ENCODE peak calls at places on chromosomes 3 and 15, in seven cellular contexts. H, C, P, N, V, U and Y are unnamed samples. For H3K4me1, the result is how much of the 10 kb centered on the place peaks cover.

GRCh38 chr15:66043264-66043663 is 174.0 kb downstream of the RAB11A start:
- DNase-seq in H (no peak), C (no peak), P (no peak), N (no peak), V (peak), U (peak), Y (no peak)

GRCh38 chr3:124504332-124505059 is 225.8 kb upstream of the UMPS start:
- DNase-seq in H (peak), C (peak), P (peak), N (peak), V (no peak), U (peak), Y (peak)

GRCh38 chr3:100087203-100087602 is 27.1 kb downstream of the FILIP1L start:
- DNase-seq in H (no peak), C (peak), P (no peak), N (peak), V (no peak), U (no peak), Y (peak)

GRCh38 chr3:39112113-39112512 is 4.6 kb downstream of the TTC21A start:
- DNase-seq in H (no peak), C (no peak), P (peak), N (no peak), V (no peak), U (no peak), Y (no peak)

GRCh38 chr15:50168778-50169411 is 13.1 kb upstream of the SLC27A2 start:
- DNase-seq in H (no peak), C (no peak), P (no peak), N (no peak), V (no peak), U (no peak), Y (no peak)

GRCh38 chr3:126118591-126118990 is 34.7 kb upstream of the SLC41A3 start:
- DNase-seq in H (no peak), C (no peak), P (peak), N (no peak), V (peak), U (no peak), Y (no peak)

GRCh38 chr15:92092391-92092790 is 238.9 kb downstream of the SLCO3A1 start:
- DNase-seq in H (no peak), C (no peak), P (no peak), N (peak), V (no peak), U (no peak), Y (no peak)

GRCh38 chr3:69240651-69241578 is 118.5 kb upstream of the LMOD3 start:
- DNase-seq in H (peak), C (no peak), P (no peak), N (no peak), V (no peak), U (no peak), Y (no peak)

GRCh38 chr15:92339361-92339760 is 54.3 kb upstream of the ST8SIA2 start:
- DNase-seq in H (no peak), C (no peak), P (no peak), N (no peak), V (no peak), U (no peak), Y (no peak)

GRCh38 chr3:5442106-5442785 is 254.7 kb downstream of the EDEM1 start:
- DNase-seq in H (no peak), C (peak), P (no peak), N (no peak), V (no peak), U (no peak), Y (peak)

GRCh38 chr15:38476120-38476519 is 22.2 kb downstream of the FAM98B start:
- DNase-seq in H (no peak), C (no peak), P (no peak), N (no peak), V (no peak), U (no peak), Y (no peak)

GRCh38 chr15:91465696-91466095 is 365.6 kb downstream of the SV2B start:
- DNase-seq in H (no peak), C (peak), P (no peak), N (no peak), V (peak), U (no peak), Y (peak)

GRCh38 chr3:59186735-59187134 is 136.9 kb upstream of the CFAP20DC start:
- DNase-seq in H (no peak), C (no peak), P (no peak), N (no peak), V (no peak), U (no peak), Y (no peak)

GRCh38 chr3:192417559-192418055 is 309.7 kb downstream of the FGF12 start:
- DNase-seq in H (no peak), C (no peak), P (no peak), N (no peak), V (no peak), U (no peak), Y (no peak)

GRCh38 chr3:30915782-30916181 is 21.3 kb upstream of the GADL1 start:
- DNase-seq in H (no peak), C (no peak), P (no peak), N (peak), V (no peak), U (no peak), Y (no peak)

GRCh38 chr3:173371848-173372487 is 25.6 kb upstream of the NLGN1 start:
- DNase-seq in H (no peak), C (peak), P (no peak), N (peak), V (no peak), U (peak), Y (no peak)

GRCh38 chr3:50657816-50658215 is 16.9 kb upstream of the DOCK3 start:
- DNase-seq in H (peak), C (no peak), P (no peak), N (no peak), V (no peak), U (no peak), Y (no peak)

GRCh38 chr15:51286816-51287215 is 51.6 kb downstream of the CYP19A1 start:
- DNase-seq in H (no peak), C (no peak), P (no peak), N (no peak), V (no peak), U (no peak), Y (no peak)

GRCh38 chr3:178036745-178037144 is 499.5 kb upstream of the KCNMB2 start:
- DNase-seq in H (no peak), C (no peak), P (no peak), N (peak), V (no peak), U (no peak), Y (no peak)

GRCh38 chr15:39127925-39128617 is 452.8 kb upstream of the THBS1 start:
- DNase-seq in H (no peak), C (peak), P (no peak), N (peak), V (peak), U (peak), Y (peak)

GRCh38 chr3:26622634-26623408 is at the start of gene LRRC3B:
- DNase-seq in H (peak), C (no peak), P (no peak), N (no peak), V (no peak), U (no peak), Y (peak)

GRCh38 chr15:75672646-75673425 is 25.1 kb downstream of the SNX33 start:
- DNase-seq in H (no peak), C (no peak), P (peak), N (peak), V (no peak), U (no peak), Y (peak)

GRCh38 chr15:92623435-92623834 is 32.1 kb downstream of the FAM174B start:
- DNase-seq in H (no peak), C (peak), P (no peak), N (no peak), V (peak), U (peak), Y (peak)

GRCh38 chr15:80777836-80778620 is 1.1 kb upstream of the CEMIP start:
- DNase-seq in H (no peak), C (peak), P (no peak), N (peak), V (no peak), U (no peak), Y (peak)

GRCh38 chr15:69093127-69093526 is 67.3 kb upstream of the GLCE start:
- DNase-seq in H (no peak), C (no peak), P (no peak), N (no peak), V (no peak), U (no peak), Y (no peak)

GRCh38 chr3:129195731-129196256 is 12.1 kb upstream of the CNBP start:
- DNase-seq in H (peak), C (peak), P (peak), N (peak), V (peak), U (no peak), Y (peak)

GRCh38 chr3:69671082-69671952 is 67.9 kb upstream of the MITF start:
- DNase-seq in H (no peak), C (peak), P (no peak), N (peak), V (no peak), U (peak), Y (peak)

GRCh38 chr15:61660579-61660978 is 399.7 kb downstream of the VPS13C start:
- DNase-seq in H (no peak), C (peak), P (no peak), N (peak), V (no peak), U (no peak), Y (peak)

GRCh38 chr15:38050529-38050928 is 116.1 kb downstream of the TMCO5A start:
- DNase-seq in H (no peak), C (peak), P (no peak), N (peak), V (no peak), U (no peak), Y (peak)

GRCh38 chr3:87761341-87761740 is 297.5 kb downstream of the CGGBP1 start:
- DNase-seq in H (no peak), C (no peak), P (no peak), N (no peak), V (no peak), U (no peak), Y (no peak)

GRCh38 chr15:75696854-75697259 is 15.8 kb downstream of the CSPG4 start:
- DNase-seq in H (no peak), C (no peak), P (no peak), N (no peak), V (no peak), U (no peak), Y (no peak)

GRCh38 chr3:156307704-156308103 is 187.3 kb downstream of the KCNAB1 start:
- DNase-seq in H (peak), C (peak), P (peak), N (peak), V (peak), U (peak), Y (no peak)

GRCh38 chr3:177673105-177673804 is 476.0 kb upstream of the TBL1XR1 start:
- DNase-seq in H (no peak), C (no peak), P (no peak), N (peak), V (no peak), U (no peak), Y (peak)

GRCh38 chr15:93862791-93863190 is 368.6 kb upstream of the MCTP2 start:
- DNase-seq in H (peak), C (no peak), P (peak), N (no peak), V (peak), U (no peak), Y (no peak)

GRCh38 chr3:123815981-123816380 is 68.2 kb downstream of the MYLK start:
- DNase-seq in H (no peak), C (no peak), P (no peak), N (no peak), V (no peak), U (no peak), Y (no peak)

GRCh38 chr15:35038655-35039534 is 46.2 kb downstream of the NANOGP8 start:
- DNase-seq in H (no peak), C (peak), P (no peak), N (peak), V (no peak), U (no peak), Y (peak)

DNA sequence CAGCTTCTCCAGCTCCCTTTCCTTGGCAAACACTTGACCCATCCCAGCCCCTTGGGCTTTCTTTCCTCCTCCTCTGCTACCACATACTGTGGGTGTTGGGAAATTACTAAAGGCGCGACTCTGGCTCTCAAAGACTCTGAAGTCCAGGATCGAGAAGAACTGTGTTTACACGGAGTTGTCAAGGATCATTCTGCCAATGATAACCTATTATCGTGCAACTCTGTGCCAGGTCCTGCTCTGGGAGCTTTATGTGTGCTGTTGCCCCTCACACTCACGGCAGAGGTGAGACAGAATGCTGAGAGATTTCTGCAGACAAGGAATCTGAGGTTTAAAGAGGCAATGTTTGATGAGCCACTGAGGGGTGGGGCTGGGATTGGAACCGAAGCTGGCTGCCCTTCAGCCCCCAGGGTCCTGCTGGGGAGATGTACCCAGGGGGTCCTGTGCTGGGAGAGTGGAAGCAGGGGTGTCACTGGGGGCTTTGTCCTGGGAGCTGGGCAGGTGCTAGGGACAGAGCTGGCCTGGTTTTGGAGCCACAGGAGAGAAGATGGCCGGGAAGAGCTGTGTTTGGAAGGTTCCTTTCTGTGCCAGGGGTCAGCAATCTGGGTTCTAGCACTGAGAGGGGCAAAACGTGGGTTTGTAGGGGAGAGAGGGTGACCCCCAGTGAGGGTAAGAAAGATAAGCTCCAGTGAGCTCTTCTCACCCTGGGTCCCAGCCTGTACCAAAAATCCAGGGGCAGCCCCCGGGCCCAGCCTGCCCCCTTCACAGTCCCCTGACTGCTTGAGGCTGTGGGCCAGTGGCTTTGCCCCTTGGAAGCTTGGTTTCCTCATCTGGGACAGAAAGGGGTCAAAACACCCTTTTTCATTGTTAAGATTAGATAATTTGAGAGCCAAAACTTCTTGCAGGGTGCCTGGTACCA is 69.4 kb downstream of the SMAD3 start:
- DNase-seq in H (no peak), C (no peak), P (peak), N (no peak), V (no peak), U (no peak), Y (no peak)
- H3K4me1 ChIP-seq in H (half or more), C (under half), P (under half), N (half or more), V (under half), U (under half), Y (half or more)

GRCh38 chr3:66438045-66438444 is 62.8 kb downstream of the LRIG1 start:
- DNase-seq in H (no peak), C (no peak), P (no peak), N (no peak), V (no peak), U (no peak), Y (no peak)
- H3K4me1 ChIP-seq in H (under half), C (half or more), P (under half), N (under half), V (half or more), U (under half), Y (under half)

DNA sequence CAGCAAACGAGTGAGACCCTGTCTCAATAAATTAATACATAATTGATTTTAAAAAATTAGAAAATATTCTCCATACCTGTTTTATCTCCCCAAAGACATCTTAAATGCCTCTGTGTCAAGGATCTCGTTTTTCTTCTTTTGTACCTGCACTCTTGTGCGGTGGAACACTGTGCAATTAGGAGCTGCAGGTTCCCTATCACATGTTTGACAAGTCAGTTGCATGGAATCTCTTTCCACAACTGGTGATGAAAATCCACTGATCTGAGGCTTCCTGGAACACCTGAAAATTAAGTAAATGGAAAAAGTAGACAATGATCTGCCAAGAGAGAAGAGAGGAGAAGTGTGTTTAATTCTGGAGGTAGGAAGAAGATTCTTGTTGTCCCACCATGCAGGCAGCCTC is 3.0 kb upstream of the SNX22 start:
- DNase-seq in H (no peak), C (no peak), P (no peak), N (no peak), V (no peak), U (no peak), Y (no peak)
- H3K4me1 ChIP-seq in H (under half), C (under half), P (under half), N (under half), V (under half), U (under half), Y (under half)

GRCh38 chr3:31979006-31979697 is 1.9 kb downstream of the OSBPL10 start:
- DNase-seq in H (no peak), C (peak), P (no peak), N (no peak), V (no peak), U (no peak), Y (no peak)

GRCh38 chr3:31981206-31982181 is at the start of the genes OSBPL10 and ZNF860:
- DNase-seq in H (peak), C (peak), P (peak), N (peak), V (peak), U (peak), Y (peak)

GRCh38 chr3:31978553-31978952 is 2.5 kb downstream of the OSBPL10 start:
- DNase-seq in H (no peak), C (peak), P (no peak), N (no peak), V (no peak), U (no peak), Y (peak)

GRCh38 chr3:31977736-31978135 is 3.3 kb downstream of the OSBPL10 start:
- DNase-seq in H (no peak), C (no peak), P (no peak), N (no peak), V (no peak), U (no peak), Y (no peak)

GRCh38 chr3:31980530-31981205 is 394 bp downstream of the OSBPL10 start:
- DNase-seq in H (peak), C (peak), P (peak), N (peak), V (peak), U (peak), Y (peak)
- H3K4me1 ChIP-seq in H (under half), C (under half), P (under half), N (under half), V (under half), U (under half), Y (under half)

GRCh38 chr3:10553586-10554235 is 48.3 kb upstream of the ATP2B2 start:
- DNase-seq in H (no peak), C (no peak), P (peak), N (no peak), V (no peak), U (no peak), Y (no peak)
- H3K4me1 ChIP-seq in H (under half), C (under half), P (under half), N (under half), V (under half), U (under half), Y (under half)

GRCh38 chr3:14440168-14440518 is 37.7 kb downstream of the SLC6A6 start:
- DNase-seq in H (no peak), C (no peak), P (no peak), N (no peak), V (no peak), U (no peak), Y (no peak)
- H3K4me1 ChIP-seq in H (half or more), C (under half), P (under half), N (under half), V (under half), U (under half), Y (under half)